ENCODE peak calls at places on chromosomes 11 and 22, in ten cellular contexts. One of them, this sample, is unnamed.

GRCh38 chr22:46881373-46882118 is 119.1 kb downstream of the TBC1D22A start:
- DNase-seq in HEK293T: no peak
- DNase-seq in germinal center: no peak
- DNase-seq in activated CD8-positive, alpha-beta memory T cell treated with anti-CD3 and anti-CD28 coated beads for 4 hours: no peak
- DNase-seq in NCI-H1092: no peak
- DNase-seq in activated CD4-positive, alpha-beta T cell treated with anti-CD3 and anti-CD28 coated beads for 48 hours: peak
- DNase-seq in GM04504: no peak
- DNase-seq in midbrain: no peak
- DNase-seq in NCI-H2081: no peak
- DNase-seq in WTC11: no peak
- DNase-seq in this sample: no peak

GRCh38 chr11:44235765-44236201 is 74.2 kb downstream of the ALX4 start:
- DNase-seq in activated CD4-positive, alpha-beta T cell treated with anti-CD3 and anti-CD28 coated beads for 48 hours: no peak
- DNase-seq in HEK293T: no peak
- DNase-seq in activated CD8-positive, alpha-beta memory T cell treated with anti-CD3 and anti-CD28 coated beads for 4 hours: no peak
- DNase-seq in NCI-H2081: no peak
- DNase-seq in midbrain: no peak
- DNase-seq in GM04504: no peak
- DNase-seq in NCI-H1092: no peak
- DNase-seq in WTC11: no peak
- DNase-seq in germinal center: no peak
- DNase-seq in this sample: no peak

GRCh38 chr11:87719311-87720073 is 455.8 kb downstream of the RAB38 start:
- DNase-seq in germinal center: no peak
- DNase-seq in HEK293T: no peak
- DNase-seq in NCI-H1092: no peak
- DNase-seq in WTC11: no peak
- DNase-seq in GM04504: no peak
- DNase-seq in midbrain: no peak
- DNase-seq in NCI-H2081: no peak
- DNase-seq in activated CD4-positive, alpha-beta T cell treated with anti-CD3 and anti-CD28 coated beads for 48 hours: no peak
- DNase-seq in activated CD8-positive, alpha-beta memory T cell treated with anti-CD3 and anti-CD28 coated beads for 4 hours: no peak
- DNase-seq in this sample: no peak

GRCh38 chr11:33703771-33704170 is 3.1 kb upstream of the C11orf91 start:
- DNase-seq in NCI-H2081: no peak
- DNase-seq in HEK293T: no peak
- DNase-seq in midbrain: no peak
- DNase-seq in NCI-H1092: no peak
- DNase-seq in germinal center: no peak
- DNase-seq in activated CD8-positive, alpha-beta memory T cell treated with anti-CD3 and anti-CD28 coated beads for 4 hours: no peak
- DNase-seq in GM04504: no peak
- DNase-seq in activated CD4-positive, alpha-beta T cell treated with anti-CD3 and anti-CD28 coated beads for 48 hours: no peak
- DNase-seq in WTC11: no peak
- DNase-seq in this sample: no peak

GRCh38 chr11:4496555-4497248 is 14.3 kb downstream of the OR52K1 start:
- DNase-seq in activated CD4-positive, alpha-beta T cell treated with anti-CD3 and anti-CD28 coated beads for 48 hours: no peak
- DNase-seq in HEK293T: no peak
- DNase-seq in NCI-H1092: no peak
- DNase-seq in NCI-H2081: no peak
- DNase-seq in GM04504: no peak
- DNase-seq in activated CD8-positive, alpha-beta memory T cell treated with anti-CD3 and anti-CD28 coated beads for 4 hours: no peak
- DNase-seq in WTC11: no peak
- DNase-seq in germinal center: no peak
- DNase-seq in midbrain: no peak
- DNase-seq in this sample: peak

GRCh38 chr11:122879785-122880184 is 2.8 kb upstream of the JHY start:
- DNase-seq in WTC11: no peak
- DNase-seq in GM04504: no peak
- DNase-seq in activated CD4-positive, alpha-beta T cell treated with anti-CD3 and anti-CD28 coated beads for 48 hours: no peak
- DNase-seq in NCI-H2081: no peak
- DNase-seq in germinal center: no peak
- DNase-seq in activated CD8-positive, alpha-beta memory T cell treated with anti-CD3 and anti-CD28 coated beads for 4 hours: no peak
- DNase-seq in HEK293T: no peak
- DNase-seq in midbrain: no peak
- DNase-seq in NCI-H1092: peak
- DNase-seq in this sample: no peak

GRCh38 chr22:50031189-50032091 is 18.9 kb upstream of the IL17REL start:
- DNase-seq in HEK293T: no peak
- DNase-seq in NCI-H2081: no peak
- DNase-seq in NCI-H1092: no peak
- DNase-seq in GM04504: no peak
- DNase-seq in germinal center: no peak
- DNase-seq in activated CD8-positive, alpha-beta memory T cell treated with anti-CD3 and anti-CD28 coated beads for 4 hours: no peak
- DNase-seq in midbrain: no peak
- DNase-seq in activated CD4-positive, alpha-beta T cell treated with anti-CD3 and anti-CD28 coated beads for 48 hours: no peak
- DNase-seq in WTC11: no peak
- DNase-seq in this sample: no peak

GRCh38 chr11:121367434-121367833 is 74.9 kb downstream of the SC5D start:
- DNase-seq in HEK293T: no peak
- DNase-seq in activated CD8-positive, alpha-beta memory T cell treated with anti-CD3 and anti-CD28 coated beads for 4 hours: peak
- DNase-seq in activated CD4-positive, alpha-beta T cell treated with anti-CD3 and anti-CD28 coated beads for 48 hours: peak
- DNase-seq in germinal center: peak
- DNase-seq in WTC11: no peak
- DNase-seq in midbrain: no peak
- DNase-seq in NCI-H2081: no peak
- DNase-seq in GM04504: no peak
- DNase-seq in NCI-H1092: no peak
- DNase-seq in this sample: no peak

GRCh38 chr11:690738-691633 is 4.0 kb downstream of the DEAF1 start:
- DNase-seq in activated CD8-positive, alpha-beta memory T cell treated with anti-CD3 and anti-CD28 coated beads for 4 hours: no peak
- DNase-seq in germinal center: no peak
- DNase-seq in GM04504: no peak
- DNase-seq in activated CD4-positive, alpha-beta T cell treated with anti-CD3 and anti-CD28 coated beads for 48 hours: no peak
- DNase-seq in midbrain: no peak
- DNase-seq in WTC11: no peak
- DNase-seq in NCI-H2081: no peak
- DNase-seq in HEK293T: no peak
- DNase-seq in NCI-H1092: no peak
- DNase-seq in this sample: peak

GRCh38 chr11:40186401-40187091 is 1272.9 kb downstream of the LRRC4C start:
- DNase-seq in HEK293T: no peak
- DNase-seq in NCI-H2081: no peak
- DNase-seq in GM04504: no peak
- DNase-seq in activated CD4-positive, alpha-beta T cell treated with anti-CD3 and anti-CD28 coated beads for 48 hours: no peak
- DNase-seq in midbrain: peak
- DNase-seq in germinal center: no peak
- DNase-seq in activated CD8-positive, alpha-beta memory T cell treated with anti-CD3 and anti-CD28 coated beads for 4 hours: no peak
- DNase-seq in NCI-H1092: peak
- DNase-seq in WTC11: no peak
- DNase-seq in this sample: peak

GRCh38 chr22:37884420-37884819 is 21.7 kb upstream of the MICALL1 start:
- DNase-seq in HEK293T: no peak
- DNase-seq in NCI-H2081: no peak
- DNase-seq in WTC11: no peak
- DNase-seq in midbrain: no peak
- DNase-seq in activated CD4-positive, alpha-beta T cell treated with anti-CD3 and anti-CD28 coated beads for 48 hours: no peak
- DNase-seq in germinal center: no peak
- DNase-seq in activated CD8-positive, alpha-beta memory T cell treated with anti-CD3 and anti-CD28 coated beads for 4 hours: no peak
- DNase-seq in GM04504: no peak
- DNase-seq in NCI-H1092: no peak
- DNase-seq in this sample: no peak

GRCh38 chr11:40732107-40732506 is 727.3 kb downstream of the LRRC4C start:
- DNase-seq in NCI-H2081: peak
- DNase-seq in activated CD8-positive, alpha-beta memory T cell treated with anti-CD3 and anti-CD28 coated beads for 4 hours: no peak
- DNase-seq in activated CD4-positive, alpha-beta T cell treated with anti-CD3 and anti-CD28 coated beads for 48 hours: no peak
- DNase-seq in germinal center: no peak
- DNase-seq in HEK293T: no peak
- DNase-seq in WTC11: no peak
- DNase-seq in NCI-H1092: no peak
- DNase-seq in GM04504: no peak
- DNase-seq in midbrain: no peak
- DNase-seq in this sample: peak

GRCh38 chr11:113240389-113240788 is 74.0 kb upstream of the TTC12 start:
- DNase-seq in activated CD8-positive, alpha-beta memory T cell treated with anti-CD3 and anti-CD28 coated beads for 4 hours: no peak
- DNase-seq in NCI-H2081: peak
- DNase-seq in GM04504: no peak
- DNase-seq in HEK293T: no peak
- DNase-seq in NCI-H1092: peak
- DNase-seq in activated CD4-positive, alpha-beta T cell treated with anti-CD3 and anti-CD28 coated beads for 48 hours: no peak
- DNase-seq in WTC11: no peak
- DNase-seq in germinal center: no peak
- DNase-seq in midbrain: no peak
- DNase-seq in this sample: no peak

GRCh38 chr11:60378359-60378758 is at the start of gene MS4A7:
- DNase-seq in activated CD4-positive, alpha-beta T cell treated with anti-CD3 and anti-CD28 coated beads for 48 hours: no peak
- DNase-seq in midbrain: peak
- DNase-seq in GM04504: no peak
- DNase-seq in NCI-H1092: no peak
- DNase-seq in NCI-H2081: no peak
- DNase-seq in germinal center: peak
- DNase-seq in activated CD8-positive, alpha-beta memory T cell treated with anti-CD3 and anti-CD28 coated beads for 4 hours: no peak
- DNase-seq in WTC11: no peak
- DNase-seq in HEK293T: no peak
- DNase-seq in this sample: no peak

GRCh38 chr22:41338614-41339212 is 37.4 kb downstream of the ZC3H7B start:
- DNase-seq in midbrain: no peak
- DNase-seq in NCI-H2081: no peak
- DNase-seq in activated CD4-positive, alpha-beta T cell treated with anti-CD3 and anti-CD28 coated beads for 48 hours: no peak
- DNase-seq in WTC11: no peak
- DNase-seq in activated CD8-positive, alpha-beta memory T cell treated with anti-CD3 and anti-CD28 coated beads for 4 hours: no peak
- DNase-seq in NCI-H1092: no peak
- DNase-seq in GM04504: no peak
- DNase-seq in HEK293T: no peak
- DNase-seq in germinal center: no peak
- DNase-seq in this sample: no peak

GRCh38 chr11:386483-386882 is 7.5 kb upstream of the PKP3 start:
- DNase-seq in activated CD4-positive, alpha-beta T cell treated with anti-CD3 and anti-CD28 coated beads for 48 hours: no peak
- DNase-seq in GM04504: no peak
- DNase-seq in midbrain: no peak
- DNase-seq in NCI-H2081: no peak
- DNase-seq in WTC11: no peak
- DNase-seq in activated CD8-positive, alpha-beta memory T cell treated with anti-CD3 and anti-CD28 coated beads for 4 hours: no peak
- DNase-seq in NCI-H1092: no peak
- DNase-seq in germinal center: no peak
- DNase-seq in HEK293T: no peak
- DNase-seq in this sample: no peak

GRCh38 chr11:35723493-35724284 is 61.1 kb downstream of the TRIM44 start:
- DNase-seq in HEK293T: no peak
- DNase-seq in midbrain: no peak
- DNase-seq in activated CD8-positive, alpha-beta memory T cell treated with anti-CD3 and anti-CD28 coated beads for 4 hours: no peak
- DNase-seq in GM04504: no peak
- DNase-seq in NCI-H1092: no peak
- DNase-seq in activated CD4-positive, alpha-beta T cell treated with anti-CD3 and anti-CD28 coated beads for 48 hours: no peak
- DNase-seq in WTC11: no peak
- DNase-seq in NCI-H2081: no peak
- DNase-seq in germinal center: no peak
- DNase-seq in this sample: no peak

GRCh38 chr22:40499187-40499753 is 128.9 kb downstream of the SGSM3 start:
- DNase-seq in WTC11: no peak
- DNase-seq in activated CD4-positive, alpha-beta T cell treated with anti-CD3 and anti-CD28 coated beads for 48 hours: peak
- DNase-seq in HEK293T: no peak
- DNase-seq in GM04504: peak
- DNase-seq in activated CD8-positive, alpha-beta memory T cell treated with anti-CD3 and anti-CD28 coated beads for 4 hours: no peak
- DNase-seq in midbrain: no peak
- DNase-seq in NCI-H2081: no peak
- DNase-seq in germinal center: no peak
- DNase-seq in NCI-H1092: no peak
- DNase-seq in this sample: no peak

GRCh38 chr11:12800032-12800671 is 125.9 kb downstream of the TEAD1 start:
- DNase-seq in activated CD8-positive, alpha-beta memory T cell treated with anti-CD3 and anti-CD28 coated beads for 4 hours: no peak
- DNase-seq in NCI-H2081: peak
- DNase-seq in activated CD4-positive, alpha-beta T cell treated with anti-CD3 and anti-CD28 coated beads for 48 hours: no peak
- DNase-seq in NCI-H1092: no peak
- DNase-seq in midbrain: no peak
- DNase-seq in HEK293T: peak
- DNase-seq in germinal center: no peak
- DNase-seq in WTC11: no peak
- DNase-seq in GM04504: no peak
- DNase-seq in this sample: no peak

GRCh38 chr11:64752106-64752970 is 7.4 kb downstream of the PYGM start:
- DNase-seq in NCI-H2081: no peak
- DNase-seq in germinal center: no peak
- DNase-seq in midbrain: no peak
- DNase-seq in NCI-H1092: no peak
- DNase-seq in activated CD4-positive, alpha-beta T cell treated with anti-CD3 and anti-CD28 coated beads for 48 hours: no peak
- DNase-seq in HEK293T: no peak
- DNase-seq in WTC11: no peak
- DNase-seq in activated CD8-positive, alpha-beta memory T cell treated with anti-CD3 and anti-CD28 coated beads for 4 hours: no peak
- DNase-seq in GM04504: no peak
- DNase-seq in this sample: no peak

GRCh38 chr11:27233654-27234042 is 129.4 kb downstream of the CCDC34 start:
- DNase-seq in midbrain: no peak
- DNase-seq in NCI-H2081: no peak
- DNase-seq in activated CD8-positive, alpha-beta memory T cell treated with anti-CD3 and anti-CD28 coated beads for 4 hours: no peak
- DNase-seq in NCI-H1092: peak
- DNase-seq in WTC11: no peak
- DNase-seq in activated CD4-positive, alpha-beta T cell treated with anti-CD3 and anti-CD28 coated beads for 48 hours: no peak
- DNase-seq in germinal center: no peak
- DNase-seq in HEK293T: no peak
- DNase-seq in GM04504: no peak
- DNase-seq in this sample: peak

GRCh38 chr11:63829823-63830489 is 9.0 kb upstream of the MARK2 start:
- DNase-seq in midbrain: no peak
- DNase-seq in germinal center: no peak
- DNase-seq in activated CD8-positive, alpha-beta memory T cell treated with anti-CD3 and anti-CD28 coated beads for 4 hours: no peak
- DNase-seq in WTC11: peak
- DNase-seq in NCI-H2081: no peak
- DNase-seq in GM04504: no peak
- DNase-seq in NCI-H1092: no peak
- DNase-seq in HEK293T: peak
- DNase-seq in activated CD4-positive, alpha-beta T cell treated with anti-CD3 and anti-CD28 coated beads for 48 hours: peak
- DNase-seq in this sample: peak

GRCh38 chr11:105220175-105220574 is 80.6 kb upstream of the CARD18 start:
- DNase-seq in WTC11: no peak
- DNase-seq in activated CD8-positive, alpha-beta memory T cell treated with anti-CD3 and anti-CD28 coated beads for 4 hours: no peak
- DNase-seq in HEK293T: no peak
- DNase-seq in germinal center: no peak
- DNase-seq in GM04504: no peak
- DNase-seq in midbrain: no peak
- DNase-seq in activated CD4-positive, alpha-beta T cell treated with anti-CD3 and anti-CD28 coated beads for 48 hours: no peak
- DNase-seq in NCI-H1092: no peak
- DNase-seq in NCI-H2081: no peak
- DNase-seq in this sample: no peak

GRCh38 chr22:30078320-30079311 is 1.6 kb upstream of the HORMAD2 start:
- DNase-seq in GM04504: no peak
- DNase-seq in activated CD8-positive, alpha-beta memory T cell treated with anti-CD3 and anti-CD28 coated beads for 4 hours: no peak
- DNase-seq in NCI-H1092: no peak
- DNase-seq in germinal center: peak
- DNase-seq in NCI-H2081: no peak
- DNase-seq in midbrain: no peak
- DNase-seq in activated CD4-positive, alpha-beta T cell treated with anti-CD3 and anti-CD28 coated beads for 48 hours: peak
- DNase-seq in WTC11: no peak
- DNase-seq in HEK293T: no peak
- DNase-seq in this sample: no peak

GRCh38 chr11:76253416-76253815 is 47.1 kb upstream of the WNT11 start:
- DNase-seq in germinal center: no peak
- DNase-seq in activated CD8-positive, alpha-beta memory T cell treated with anti-CD3 and anti-CD28 coated beads for 4 hours: no peak
- DNase-seq in activated CD4-positive, alpha-beta T cell treated with anti-CD3 and anti-CD28 coated beads for 48 hours: no peak
- DNase-seq in GM04504: no peak
- DNase-seq in midbrain: no peak
- DNase-seq in NCI-H1092: no peak
- DNase-seq in HEK293T: no peak
- DNase-seq in NCI-H2081: no peak
- DNase-seq in WTC11: no peak
- DNase-seq in this sample: no peak

GRCh38 chr11:101949846-101950245 is 33.5 kb upstream of the ANGPTL5 start:
- DNase-seq in WTC11: no peak
- DNase-seq in germinal center: no peak
- DNase-seq in NCI-H2081: no peak
- DNase-seq in NCI-H1092: no peak
- DNase-seq in GM04504: no peak
- DNase-seq in HEK293T: no peak
- DNase-seq in activated CD4-positive, alpha-beta T cell treated with anti-CD3 and anti-CD28 coated beads for 48 hours: no peak
- DNase-seq in activated CD8-positive, alpha-beta memory T cell treated with anti-CD3 and anti-CD28 coated beads for 4 hours: no peak
- DNase-seq in midbrain: no peak
- DNase-seq in this sample: no peak

GRCh38 chr11:65817312-65817814 is 16.4 kb upstream of the SNX32 start:
- DNase-seq in activated CD8-positive, alpha-beta memory T cell treated with anti-CD3 and anti-CD28 coated beads for 4 hours: no peak
- DNase-seq in NCI-H1092: no peak
- DNase-seq in NCI-H2081: no peak
- DNase-seq in midbrain: no peak
- DNase-seq in WTC11: no peak
- DNase-seq in GM04504: no peak
- DNase-seq in germinal center: no peak
- DNase-seq in activated CD4-positive, alpha-beta T cell treated with anti-CD3 and anti-CD28 coated beads for 48 hours: no peak
- DNase-seq in HEK293T: no peak
- DNase-seq in this sample: no peak

GRCh38 chr22:42717197-42717967 is 3.3 kb downstream of the A4GALT start:
- DNase-seq in HEK293T: no peak
- DNase-seq in activated CD8-positive, alpha-beta memory T cell treated with anti-CD3 and anti-CD28 coated beads for 4 hours: no peak
- DNase-seq in GM04504: no peak
- DNase-seq in germinal center: no peak
- DNase-seq in WTC11: peak
- DNase-seq in NCI-H2081: no peak
- DNase-seq in activated CD4-positive, alpha-beta T cell treated with anti-CD3 and anti-CD28 coated beads for 48 hours: no peak
- DNase-seq in midbrain: no peak
- DNase-seq in NCI-H1092: no peak
- DNase-seq in this sample: no peak